ENCODE peak calls at places on chromosomes 4 and X, in nine cellular contexts. X, J, F, C, Y, M, O, D and T are unnamed samples.
A peak's percentile ranks its signal among the peaks of the same experiment; 100 is the strongest.

GRCh38 chr4:142331132-142331531 is 515.0 kb downstream of the INPP4B start:
- DNase-seq in X (no peak), J (peak; percentile 17), F (no peak), C (no peak), Y (peak; percentile 39), M (no peak), O (no peak), D (no peak), T (no peak)

GRCh38 chrX:131704136-131704695 is 160.3 kb downstream of the OR13H1 start:
- DNase-seq in X (peak; percentile 53), J (no peak), F (no peak), C (peak; percentile 79), Y (peak; percentile 71), M (peak; percentile 39), O (peak; percentile 6), D (no peak), T (peak; percentile 80)

GRCh38 chrX:41695464-41695863 is 6.7 kb downstream of the GPR34 start:
- DNase-seq in X (no peak), J (no peak), F (no peak), C (no peak), Y (no peak), M (no peak), O (peak; percentile 4), D (no peak), T (no peak)

GRCh38 chrX:103656623-103657022 is 27.8 kb downstream of the TCEAL1 start:
- DNase-seq in X (no peak), J (peak; percentile 69), F (no peak), C (no peak), Y (peak; percentile 62), M (no peak), O (no peak), D (no peak), T (no peak)

GRCh38 chrX:100700809-100701208 is 31.1 kb downstream of the SYTL4 start:
- DNase-seq in X (no peak), J (no peak), F (no peak), C (no peak), Y (no peak), M (no peak), O (no peak), D (no peak), T (no peak)

GRCh38 chrX:134244043-134244442 is 7.1 kb downstream of the CCDC160 start:
- DNase-seq in X (no peak), J (no peak), F (no peak), C (peak; percentile 13), Y (peak; percentile 4), M (no peak), O (no peak), D (no peak), T (no peak)

GRCh38 chr4:176775326-176775725 is 17.4 kb downstream of the VEGFC start:
- DNase-seq in X (no peak), J (no peak), F (no peak), C (no peak), Y (no peak), M (no peak), O (no peak), D (no peak), T (no peak)

GRCh38 chr4:54063737-54064316 is 578 bp downstream of the CHIC2 start:
- DNase-seq in X (peak; percentile 10), J (peak; percentile 48), F (peak; percentile 14), C (no peak), Y (no peak), M (no peak), O (peak; percentile 48), D (peak; percentile 16), T (no peak)

GRCh38 chr4:88033309-88033708 is 25.9 kb downstream of the PKD2 start:
- DNase-seq in X (peak; percentile 21), J (peak; percentile 66), F (peak; percentile 61), C (peak; percentile 57), Y (peak; percentile 36), M (no peak), O (peak; percentile 81), D (no peak), T (peak; percentile 23)

GRCh38 chrX:12994321-12994720 is 19.4 kb downstream of the TMSB4X start:
- DNase-seq in X (no peak), J (no peak), F (no peak), C (no peak), Y (no peak), M (no peak), O (no peak), D (no peak), T (no peak)

GRCh38 chr4:14592950-14593349 is 409.3 kb upstream of the CPEB2 start:
- DNase-seq in X (no peak), J (no peak), F (no peak), C (no peak), Y (no peak), M (no peak), O (no peak), D (no peak), T (no peak)

GRCh38 chr4:156545003-156545785 is 426.4 kb downstream of the PDGFC start:
- DNase-seq in X (no peak), J (no peak), F (no peak), C (peak; percentile 27), Y (no peak), M (no peak), O (no peak), D (no peak), T (no peak)

GRCh38 chrX:154749856-154750255 is 1.0 kb downstream of the GAB3 start:
- DNase-seq in X (no peak), J (no peak), F (no peak), C (no peak), Y (no peak), M (no peak), O (no peak), D (no peak), T (peak; percentile 10)

GRCh38 chrX:118945921-118946320 is 28.5 kb upstream of the LONRF3 start:
- DNase-seq in X (no peak), J (no peak), F (no peak), C (no peak), Y (no peak), M (no peak), O (no peak), D (no peak), T (peak; percentile 20)

GRCh38 chrX:72048515-72049455 is 82.9 kb downstream of the RTL5 start:
- DNase-seq in X (no peak), J (no peak), F (no peak), C (no peak), Y (no peak), M (no peak), O (peak; percentile 23), D (no peak), T (no peak)

GRCh38 chr4:172270421-172270820 is 457.2 kb downstream of the GALNTL6 start:
- DNase-seq in X (peak; percentile 74), J (no peak), F (no peak), C (no peak), Y (no peak), M (no peak), O (no peak), D (no peak), T (peak; percentile 59)

GRCh38 chrX:30618160-30618765 is 35.0 kb upstream of the GK start:
- DNase-seq in X (no peak), J (no peak), F (peak; percentile 7), C (no peak), Y (no peak), M (no peak), O (peak; percentile 53), D (no peak), T (no peak)

GRCh38 chr4:17817027-17817426 is 6.2 kb downstream of the NCAPG start:
- DNase-seq in X (peak; percentile 36), J (no peak), F (peak; percentile 14), C (peak; percentile 74), Y (peak; percentile 31), M (no peak), O (peak; percentile 70), D (no peak), T (peak; percentile 25)